ENCODE peak calls at places on chromosomes 1 and 21, in seven cellular contexts. One of them, this sample, is unnamed.

GRCh38 chr1:89407355-89407754 is 43.5 kb downstream of the GBP6 start:
- DNase-seq in testis: no peak
- DNase-seq in esophagus squamous epithelium: no peak
- DNase-seq in tibial nerve: no peak
- DNase-seq in cardiac muscle cell: peak; percentile 63
- DNase-seq in GM23338: no peak
- DNase-seq in left lung: no peak
- DNase-seq in this sample: no peak

GRCh38 chr1:75342799-75343198 is 208.6 kb downstream of the LHX8 start:
- DNase-seq in testis: no peak
- DNase-seq in esophagus squamous epithelium: no peak
- DNase-seq in tibial nerve: no peak
- DNase-seq in cardiac muscle cell: no peak
- DNase-seq in GM23338: peak; percentile 24
- DNase-seq in left lung: no peak
- DNase-seq in this sample: no peak

GRCh38 chr1:146007048-146007784 is 10.8 kb upstream of the TXNIP start:
- DNase-seq in testis: peak; percentile 77
- DNase-seq in esophagus squamous epithelium: no peak
- DNase-seq in tibial nerve: peak; percentile 91
- DNase-seq in cardiac muscle cell: peak; percentile 90
- DNase-seq in GM23338: peak; percentile 87
- DNase-seq in left lung: no peak
- DNase-seq in this sample: peak; percentile 72

GRCh38 chr1:243483084-243483845 is 227.4 kb downstream of the SDCCAG8 start:
- DNase-seq in testis: no peak
- DNase-seq in esophagus squamous epithelium: no peak
- DNase-seq in tibial nerve: no peak
- DNase-seq in cardiac muscle cell: no peak
- DNase-seq in GM23338: peak; percentile 70
- DNase-seq in left lung: no peak
- DNase-seq in this sample: no peak

GRCh38 chr1:44829506-44830384 is 13.3 kb downstream of the PTCH2 start:
- DNase-seq in testis: no peak
- DNase-seq in esophagus squamous epithelium: no peak
- DNase-seq in tibial nerve: no peak
- DNase-seq in cardiac muscle cell: no peak
- DNase-seq in GM23338: no peak
- DNase-seq in left lung: peak; percentile 25
- DNase-seq in this sample: no peak

GRCh38 chr1:169586395-169587255 is at the start of gene F5:
- DNase-seq in testis: peak; percentile 81
- DNase-seq in esophagus squamous epithelium: no peak
- DNase-seq in tibial nerve: peak; percentile 39
- DNase-seq in cardiac muscle cell: peak; percentile 75
- DNase-seq in GM23338: peak; percentile 92
- DNase-seq in left lung: peak; percentile 80
- DNase-seq in this sample: peak; percentile 27

GRCh38 chr1:55217226-55217996 is 2.2 kb upstream of the USP24 start:
- DNase-seq in testis: no peak
- DNase-seq in esophagus squamous epithelium: no peak
- DNase-seq in tibial nerve: no peak
- DNase-seq in cardiac muscle cell: peak; percentile 38
- DNase-seq in GM23338: no peak
- DNase-seq in left lung: no peak
- DNase-seq in this sample: no peak

GRCh38 chr1:95023399-95024050 is 49.2 kb downstream of the ALG14 start:
- DNase-seq in testis: no peak
- DNase-seq in esophagus squamous epithelium: no peak
- DNase-seq in tibial nerve: no peak
- DNase-seq in cardiac muscle cell: peak; percentile 82
- DNase-seq in GM23338: no peak
- DNase-seq in left lung: no peak
- DNase-seq in this sample: no peak

GRCh38 chr1:33082575-33083112 is 1.7 kb downstream of the AZIN2 start:
- DNase-seq in testis: no peak
- DNase-seq in esophagus squamous epithelium: no peak
- DNase-seq in tibial nerve: no peak
- DNase-seq in cardiac muscle cell: no peak
- DNase-seq in GM23338: no peak
- DNase-seq in left lung: no peak
- DNase-seq in this sample: no peak

GRCh38 chr1:101150676-101151075 is 86.1 kb upstream of the S1PR1 start:
- DNase-seq in testis: no peak
- DNase-seq in esophagus squamous epithelium: no peak
- DNase-seq in tibial nerve: no peak
- DNase-seq in cardiac muscle cell: peak; percentile 21
- DNase-seq in GM23338: no peak
- DNase-seq in left lung: no peak
- DNase-seq in this sample: no peak

GRCh38 chr1:188325211-188325610 is 1496.5 kb downstream of the PLA2G4A start:
- DNase-seq in testis: no peak
- DNase-seq in esophagus squamous epithelium: no peak
- DNase-seq in tibial nerve: no peak
- DNase-seq in cardiac muscle cell: no peak
- DNase-seq in GM23338: no peak
- DNase-seq in left lung: no peak
- DNase-seq in this sample: no peak

GRCh38 chr1:68121536-68121935 is 71.1 kb upstream of the DIRAS3 start:
- DNase-seq in testis: no peak
- DNase-seq in esophagus squamous epithelium: no peak
- DNase-seq in tibial nerve: no peak
- DNase-seq in cardiac muscle cell: peak; percentile 25
- DNase-seq in GM23338: no peak
- DNase-seq in left lung: no peak
- DNase-seq in this sample: no peak

GRCh38 chr1:206050655-206051235 is 2.2 kb upstream of the RHEX start:
- DNase-seq in testis: no peak
- DNase-seq in esophagus squamous epithelium: peak; percentile 19
- DNase-seq in tibial nerve: no peak
- DNase-seq in cardiac muscle cell: no peak
- DNase-seq in GM23338: no peak
- DNase-seq in left lung: peak; percentile 44
- DNase-seq in this sample: no peak

DNA sequence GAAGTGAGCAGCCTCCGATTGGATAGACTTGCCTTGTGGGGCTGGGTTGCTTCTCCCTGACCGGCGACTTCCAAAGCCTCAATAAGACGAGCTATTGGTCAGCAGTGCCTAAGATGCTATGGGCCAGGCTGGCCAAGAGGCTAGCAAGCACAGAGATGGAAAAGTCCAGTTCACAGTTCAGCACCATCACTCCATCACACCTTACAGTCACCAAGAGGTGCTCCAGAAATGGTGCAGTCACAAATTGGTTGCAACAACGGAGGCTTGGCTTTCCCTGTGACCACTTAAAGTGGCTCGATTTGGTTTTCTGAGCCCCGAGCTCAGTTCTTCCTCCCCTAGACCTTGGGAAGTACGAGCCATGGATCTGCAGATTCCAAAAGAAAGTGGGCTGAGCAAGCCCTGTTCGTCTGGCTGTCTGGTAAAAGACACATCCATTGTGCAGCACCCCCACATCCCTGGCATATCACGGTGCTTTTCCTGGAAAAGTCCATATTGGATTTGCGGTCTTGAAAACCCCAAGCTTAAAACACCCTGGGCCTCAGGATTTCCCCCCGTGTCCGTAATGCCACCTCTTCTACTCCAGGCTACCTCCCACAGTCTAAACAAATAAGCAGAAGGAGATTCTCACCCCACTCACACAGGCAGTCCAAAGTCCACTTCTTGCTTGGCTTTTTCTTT is 1.3 kb downstream of the SLAMF1 start:
- DNase-seq in testis: no peak
- DNase-seq in esophagus squamous epithelium: no peak
- DNase-seq in tibial nerve: no peak
- DNase-seq in cardiac muscle cell: no peak
- DNase-seq in GM23338: no peak
- DNase-seq in left lung: no peak
- DNase-seq in this sample: no peak
- H3K27ac ChIP-seq in testis: no peak overlapping the region
- H3K27ac ChIP-seq in esophagus squamous epithelium: peak overlapping the region; percentile 3
- H3K27ac ChIP-seq in tibial nerve: no peak overlapping the region
- H3K27ac ChIP-seq in cardiac muscle cell: no peak overlapping the region
- H3K27ac ChIP-seq in GM23338: no peak overlapping the region
- H3K27ac ChIP-seq in left lung: no peak overlapping the region
- H3K27ac ChIP-seq in this sample: no peak overlapping the region

GRCh38 chr1:110617116-110617515 is 11.0 kb upstream of the KCNA2 start:
- DNase-seq in testis: no peak
- DNase-seq in esophagus squamous epithelium: no peak
- DNase-seq in tibial nerve: no peak
- DNase-seq in cardiac muscle cell: no peak
- DNase-seq in GM23338: no peak
- DNase-seq in left lung: no peak
- DNase-seq in this sample: no peak

GRCh38 chr1:110615548-110616130 is 9.5 kb upstream of the KCNA2 start:
- DNase-seq in testis: peak; percentile 89
- DNase-seq in esophagus squamous epithelium: no peak
- DNase-seq in tibial nerve: peak; percentile 74
- DNase-seq in cardiac muscle cell: peak; percentile 77
- DNase-seq in GM23338: peak; percentile 90
- DNase-seq in left lung: peak; percentile 59
- DNase-seq in this sample: no peak

GRCh38 chr1:110616587-110616986 is 10.4 kb upstream of the KCNA2 start:
- DNase-seq in testis: peak; percentile 78
- DNase-seq in esophagus squamous epithelium: no peak
- DNase-seq in tibial nerve: no peak
- DNase-seq in cardiac muscle cell: peak; percentile 48
- DNase-seq in GM23338: no peak
- DNase-seq in left lung: no peak
- DNase-seq in this sample: no peak

GRCh38 chr1:110618668-110619067 is 12.5 kb upstream of the KCNA2 start:
- DNase-seq in testis: no peak
- DNase-seq in esophagus squamous epithelium: no peak
- DNase-seq in tibial nerve: no peak
- DNase-seq in cardiac muscle cell: no peak
- DNase-seq in GM23338: no peak
- DNase-seq in left lung: no peak
- DNase-seq in this sample: no peak

GRCh38 chr1:110617589-110617988 is 11.4 kb upstream of the KCNA2 start:
- DNase-seq in testis: no peak
- DNase-seq in esophagus squamous epithelium: no peak
- DNase-seq in tibial nerve: no peak
- DNase-seq in cardiac muscle cell: no peak
- DNase-seq in GM23338: no peak
- DNase-seq in left lung: no peak
- DNase-seq in this sample: no peak
- H3K27me3 ChIP-seq in testis: no peaks in the 10 kb centered on the region
- H3K27me3 ChIP-seq in esophagus squamous epithelium: peaks cover 3% of the 10 kb centered on the region
- H3K27me3 ChIP-seq in tibial nerve: peaks cover 20% of the 10 kb centered on the region
- H3K27me3 ChIP-seq in cardiac muscle cell: peaks cover 74% of the 10 kb centered on the region
- H3K27me3 ChIP-seq in GM23338: peaks cover 30% of the 10 kb centered on the region
- H3K27me3 ChIP-seq in left lung: peaks cover 38% of the 10 kb centered on the region
- H3K27me3 ChIP-seq in this sample: peaks cover 16% of the 10 kb centered on the region

GRCh38 chr1:214029796-214030195 is 42.0 kb downstream of the PROX1 start:
- DNase-seq in testis: no peak
- DNase-seq in esophagus squamous epithelium: no peak
- DNase-seq in tibial nerve: no peak
- DNase-seq in cardiac muscle cell: no peak
- DNase-seq in GM23338: peak; percentile 33
- DNase-seq in left lung: no peak
- DNase-seq in this sample: peak; percentile 39
- H3K4me1 ChIP-seq in testis: no peaks in the 10 kb centered on the region
- H3K4me1 ChIP-seq in esophagus squamous epithelium: no peaks in the 10 kb centered on the region
- H3K4me1 ChIP-seq in tibial nerve: no peaks in the 10 kb centered on the region
- H3K4me1 ChIP-seq in cardiac muscle cell: peaks cover 62% of the 10 kb centered on the region
- H3K4me1 ChIP-seq in GM23338: peaks cover 53% of the 10 kb centered on the region
- H3K4me1 ChIP-seq in left lung: no peaks in the 10 kb centered on the region
- H3K4me1 ChIP-seq in this sample: peaks cover 17% of the 10 kb centered on the region

GRCh38 chr21:16419188-16419874 is 689.5 kb downstream of the USP25 start:
- DNase-seq in testis: peak; percentile 88
- DNase-seq in esophagus squamous epithelium: no peak
- DNase-seq in tibial nerve: peak; percentile 66
- DNase-seq in cardiac muscle cell: peak; percentile 98
- DNase-seq in GM23338: peak; percentile 6
- DNase-seq in left lung: peak; percentile 81
- DNase-seq in this sample: peak; percentile 52

GRCh38 chr21:16422702-16423101 is 692.9 kb downstream of the USP25 start:
- DNase-seq in testis: peak; percentile 35
- DNase-seq in esophagus squamous epithelium: no peak
- DNase-seq in tibial nerve: no peak
- DNase-seq in cardiac muscle cell: peak; percentile 56
- DNase-seq in GM23338: no peak
- DNase-seq in left lung: no peak
- DNase-seq in this sample: no peak

GRCh38 chr21:16418211-16418610 is 688.4 kb downstream of the USP25 start:
- DNase-seq in testis: no peak
- DNase-seq in esophagus squamous epithelium: no peak
- DNase-seq in tibial nerve: no peak
- DNase-seq in cardiac muscle cell: peak; percentile 61
- DNase-seq in GM23338: no peak
- DNase-seq in left lung: no peak
- DNase-seq in this sample: no peak

GRCh38 chr21:16420086-16420724 is 690.4 kb downstream of the USP25 start:
- DNase-seq in testis: peak; percentile 76
- DNase-seq in esophagus squamous epithelium: no peak
- DNase-seq in tibial nerve: peak; percentile 59
- DNase-seq in cardiac muscle cell: peak; percentile 89
- DNase-seq in GM23338: no peak
- DNase-seq in left lung: no peak
- DNase-seq in this sample: peak; percentile 54

GRCh38 chr21:16418663-16419062 is 688.9 kb downstream of the USP25 start:
- DNase-seq in testis: no peak
- DNase-seq in esophagus squamous epithelium: no peak
- DNase-seq in tibial nerve: no peak
- DNase-seq in cardiac muscle cell: no peak
- DNase-seq in GM23338: no peak
- DNase-seq in left lung: no peak
- DNase-seq in this sample: peak; percentile 6
- H3K27ac ChIP-seq in testis: peak overlapping the region; percentile 93
- H3K27ac ChIP-seq in esophagus squamous epithelium: peak overlapping the region; percentile 78
- H3K27ac ChIP-seq in tibial nerve: peak overlapping the region; percentile 90
- H3K27ac ChIP-seq in cardiac muscle cell: peak overlapping the region; percentile 73
- H3K27ac ChIP-seq in GM23338: no peak overlapping the region
- H3K27ac ChIP-seq in left lung: peak overlapping the region; percentile 84
- H3K27ac ChIP-seq in this sample: peak overlapping the region; percentile 91

GRCh38 chr1:178938281-178938958 is 67.5 kb upstream of the ANGPTL1 start:
- DNase-seq in testis: no peak
- DNase-seq in esophagus squamous epithelium: no peak
- DNase-seq in tibial nerve: no peak
- DNase-seq in cardiac muscle cell: no peak
- DNase-seq in GM23338: no peak
- DNase-seq in left lung: no peak
- DNase-seq in this sample: no peak

GRCh38 chr1:178939328-178939727 is 68.5 kb upstream of the ANGPTL1 start:
- DNase-seq in testis: peak; percentile 52
- DNase-seq in esophagus squamous epithelium: no peak
- DNase-seq in tibial nerve: peak; percentile 45
- DNase-seq in cardiac muscle cell: no peak
- DNase-seq in GM23338: no peak
- DNase-seq in left lung: no peak
- DNase-seq in this sample: no peak

GRCh38 chr1:178937770-178938169 is 66.9 kb upstream of the ANGPTL1 start:
- DNase-seq in testis: no peak
- DNase-seq in esophagus squamous epithelium: no peak
- DNase-seq in tibial nerve: no peak
- DNase-seq in cardiac muscle cell: no peak
- DNase-seq in GM23338: no peak
- DNase-seq in left lung: no peak
- DNase-seq in this sample: no peak

GRCh38 chr1:178940022-178940765 is 69.3 kb upstream of the ANGPTL1 start:
- DNase-seq in testis: no peak
- DNase-seq in esophagus squamous epithelium: no peak
- DNase-seq in tibial nerve: no peak
- DNase-seq in cardiac muscle cell: peak; percentile 21
- DNase-seq in GM23338: no peak
- DNase-seq in left lung: no peak
- DNase-seq in this sample: no peak

GRCh38 chr1:178938959-178939317 is 68.1 kb upstream of the ANGPTL1 start:
- DNase-seq in testis: peak; percentile 75
- DNase-seq in esophagus squamous epithelium: no peak
- DNase-seq in tibial nerve: peak; percentile 60
- DNase-seq in cardiac muscle cell: peak; percentile 85
- DNase-seq in GM23338: no peak
- DNase-seq in left lung: no peak
- DNase-seq in this sample: peak; percentile 40
- H3K27me3 ChIP-seq in testis: no peaks in the 10 kb centered on the region
- H3K27me3 ChIP-seq in esophagus squamous epithelium: no peaks in the 10 kb centered on the region
- H3K27me3 ChIP-seq in tibial nerve: no peaks in the 10 kb centered on the region
- H3K27me3 ChIP-seq in cardiac muscle cell: no peaks in the 10 kb centered on the region
- H3K27me3 ChIP-seq in GM23338: no peaks in the 10 kb centered on the region
- H3K27me3 ChIP-seq in left lung: no peaks in the 10 kb centered on the region
- H3K27me3 ChIP-seq in this sample: no peaks in the 10 kb centered on the region